ENCODE peak calls at places on chromosomes 16 and 17, in six cellular contexts. J is heart right ventricle, V is neural progenitor cell, I is psoas muscle, Q is thoracic aorta, W is AG04450. D is an unnamed sample.

GRCh38 chr17:9307313-9307998 is 268.2 kb downstream of the STX8 start:
- DNase-seq in Q (no peak), W (no peak), I (no peak), V (peak; percentile 24), J (no peak), D (no peak)

GRCh38 chr16:67246945-67247697 is at the start of gene FHOD1:
- DNase-seq in W (peak; percentile 79), Q (peak; percentile 94), V (peak; percentile 98), I (peak; percentile 99), J (peak; percentile 99), D (peak; percentile 94)

GRCh38 chr17:39677581-39678339 is 9.5 kb downstream of the PNMT start:
- DNase-seq in Q (peak; percentile 83), J (peak; percentile 80), W (no peak), I (peak; percentile 91), V (no peak), D (no peak)

GRCh38 chr16:23519282-23519681 is 9.0 kb upstream of the GGA2 start:
- DNase-seq in I (no peak), Q (no peak), J (no peak), W (no peak), V (no peak), D (peak; percentile 39)

GRCh38 chr17:62147284-62147683 is 82.2 kb upstream of the MED13 start:
- DNase-seq in Q (no peak), W (no peak), V (no peak), I (no peak), J (no peak), D (no peak)

GRCh38 chr16:84478172-84478948 is 26.1 kb downstream of the MEAK7 start:
- DNase-seq in W (peak; percentile 43), J (no peak), I (no peak), Q (no peak), V (no peak), D (peak; percentile 26)

GRCh38 chr16:73179671-73180370 is 131.9 kb upstream of the ZFHX3 start:
- DNase-seq in W (no peak), Q (no peak), V (no peak), J (peak; percentile 33), I (peak; percentile 63), D (no peak)

GRCh38 chr17:42519546-42520444 is 16.2 kb upstream of the NAGLU start:
- DNase-seq in Q (peak; percentile 93), J (peak; percentile 85), I (peak; percentile 93), V (peak; percentile 62), W (peak; percentile 99), D (peak; percentile 91)

GRCh38 chr16:67967956-67968439 is 439 bp downstream of the SLC12A4 start:
- DNase-seq in J (peak; percentile 68), I (peak; percentile 79), Q (no peak), V (peak; percentile 65), W (no peak), D (no peak)

GRCh38 chr17:61325382-61326073 is 74.1 kb upstream of the TBX2 start:
- DNase-seq in W (no peak), Q (no peak), V (no peak), I (no peak), J (no peak), D (no peak)

GRCh38 chr16:7324306-7324705 is 8.3 kb upstream of the RBFOX1 start:
- DNase-seq in Q (no peak), V (peak; percentile 58), J (no peak), I (no peak), W (no peak), D (no peak)

GRCh38 chr17:2634361-2634960 is 41.0 kb downstream of the PAFAH1B1 start:
- DNase-seq in W (no peak), V (no peak), I (peak; percentile 67), J (no peak), Q (no peak), D (peak; percentile 89)

GRCh38 chr16:19542138-19542821 is 13.2 kb upstream of the VPS35L start:
- DNase-seq in J (no peak), V (no peak), I (no peak), W (no peak), Q (no peak), D (no peak)

GRCh38 chr16:68901910-68902309 is 58.6 kb downstream of the TANGO6 start:
- DNase-seq in V (no peak), I (no peak), W (peak; percentile 37), Q (no peak), J (no peak), D (peak; percentile 29)

GRCh38 chr17:20284018-20284417 is 183.3 kb downstream of the LGALS9B start:
- DNase-seq in W (no peak), V (peak; percentile 63), Q (no peak), J (no peak), I (no peak), D (no peak)

GRCh38 chr16:84517366-84517765 is 12.9 kb upstream of the MEAK7 start:
- DNase-seq in J (no peak), Q (no peak), V (no peak), I (no peak), W (no peak), D (no peak)

DNA sequence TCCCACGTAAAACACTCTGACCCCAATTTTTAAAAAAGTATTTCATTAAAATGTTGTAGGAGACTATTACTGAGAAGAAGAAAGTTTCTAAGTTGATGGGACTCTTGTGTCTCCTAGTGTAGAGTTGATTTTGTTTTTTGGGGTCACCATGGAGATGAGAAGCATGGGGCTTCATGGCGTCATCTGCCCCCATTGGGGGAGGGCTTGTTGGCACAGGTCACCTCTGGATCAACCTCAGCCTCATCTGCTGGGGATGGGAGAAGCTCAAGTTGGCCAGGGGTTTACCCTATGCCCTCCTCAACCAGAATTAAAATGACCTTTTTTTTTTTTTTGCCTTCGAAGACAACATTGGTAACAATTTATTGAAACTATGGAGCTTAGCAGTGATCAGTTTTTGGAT is 28.3 kb downstream of the MSI2 start:
- DNase-seq in Q (no peak), W (no peak), V (no peak), J (no peak), I (no peak), D (no peak)
- TF ChIP-seq CTCF in Q (no peak), W (no peak), V (no peak), J (no peak), I (no peak), D (no peak)

GRCh38 chr17:79843917-79844815 is 4.9 kb upstream of the CBX4 start:
- DNase-seq in I (peak; percentile 74), J (peak; percentile 78), W (no peak), V (peak; percentile 88), Q (no peak), D (no peak)

GRCh38 chr17:79842656-79843474 is 3.6 kb upstream of the CBX4 start:
- DNase-seq in V (peak; percentile 63), J (no peak), W (no peak), I (no peak), Q (no peak), D (no peak)

GRCh38 chr17:79842136-79842655 is 3.0 kb upstream of the CBX4 start:
- DNase-seq in I (no peak), V (peak; percentile 41), Q (no peak), W (no peak), J (no peak), D (no peak)

GRCh38 chr17:79844869-79845600 is 5.8 kb upstream of the CBX4 start:
- DNase-seq in Q (no peak), I (peak; percentile 74), W (no peak), J (peak; percentile 71), V (peak; percentile 85), D (no peak)

DNA sequence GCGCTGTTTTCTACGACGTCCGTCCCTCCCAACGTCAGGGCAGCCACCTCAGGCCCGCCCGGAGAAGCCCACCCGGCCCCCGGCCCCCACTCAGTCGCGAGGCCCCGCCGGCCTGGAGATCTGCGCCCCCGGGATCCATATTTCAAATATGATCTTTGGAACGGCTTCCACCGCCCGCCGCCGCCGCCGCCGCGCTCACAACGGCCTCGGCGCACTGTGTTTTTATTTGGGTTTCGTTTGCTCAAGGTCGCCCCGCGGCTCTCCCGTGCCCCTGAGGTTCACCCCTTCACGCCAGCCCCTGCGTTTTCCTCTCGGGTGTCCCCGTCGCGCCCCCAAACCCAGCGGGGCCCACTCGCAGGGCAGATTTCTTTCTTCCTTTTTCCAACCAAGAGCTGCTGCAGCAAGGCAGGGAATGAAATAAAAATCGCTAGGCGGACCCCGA is 4.3 kb upstream of the CBX4 start:
- DNase-seq in Q (no peak), V (no peak), J (peak; percentile 29), W (no peak), I (no peak), D (no peak)
- H3K27ac ChIP-seq in Q (no peak overlapping the region), V (no peak overlapping the region), J (peak overlapping the region; percentile 74), W (no peak overlapping the region), I (no peak overlapping the region), D (no peak overlapping the region)

GRCh38 chr17:44828919-44829557 is 1.0 kb downstream of the GJC1 start:
- DNase-seq in W (no peak), Q (no peak), J (no peak), I (no peak), V (no peak), D (peak; percentile 28)

GRCh38 chr17:44831270-44831770 is 1.2 kb upstream of the GJC1 start:
- DNase-seq in J (no peak), Q (no peak), I (no peak), W (no peak), V (no peak), D (no peak)

GRCh38 chr17:44827863-44828262 is 2.2 kb downstream of the GJC1 start:
- DNase-seq in W (no peak), Q (no peak), J (no peak), I (no peak), V (no peak), D (peak; percentile 34)

GRCh38 chr17:44830359-44831269 is 527 bp upstream of the GJC1 start:
- DNase-seq in Q (no peak), V (peak; percentile 60), J (peak; percentile 32), I (no peak), W (no peak), D (peak; percentile 30)

DNA sequence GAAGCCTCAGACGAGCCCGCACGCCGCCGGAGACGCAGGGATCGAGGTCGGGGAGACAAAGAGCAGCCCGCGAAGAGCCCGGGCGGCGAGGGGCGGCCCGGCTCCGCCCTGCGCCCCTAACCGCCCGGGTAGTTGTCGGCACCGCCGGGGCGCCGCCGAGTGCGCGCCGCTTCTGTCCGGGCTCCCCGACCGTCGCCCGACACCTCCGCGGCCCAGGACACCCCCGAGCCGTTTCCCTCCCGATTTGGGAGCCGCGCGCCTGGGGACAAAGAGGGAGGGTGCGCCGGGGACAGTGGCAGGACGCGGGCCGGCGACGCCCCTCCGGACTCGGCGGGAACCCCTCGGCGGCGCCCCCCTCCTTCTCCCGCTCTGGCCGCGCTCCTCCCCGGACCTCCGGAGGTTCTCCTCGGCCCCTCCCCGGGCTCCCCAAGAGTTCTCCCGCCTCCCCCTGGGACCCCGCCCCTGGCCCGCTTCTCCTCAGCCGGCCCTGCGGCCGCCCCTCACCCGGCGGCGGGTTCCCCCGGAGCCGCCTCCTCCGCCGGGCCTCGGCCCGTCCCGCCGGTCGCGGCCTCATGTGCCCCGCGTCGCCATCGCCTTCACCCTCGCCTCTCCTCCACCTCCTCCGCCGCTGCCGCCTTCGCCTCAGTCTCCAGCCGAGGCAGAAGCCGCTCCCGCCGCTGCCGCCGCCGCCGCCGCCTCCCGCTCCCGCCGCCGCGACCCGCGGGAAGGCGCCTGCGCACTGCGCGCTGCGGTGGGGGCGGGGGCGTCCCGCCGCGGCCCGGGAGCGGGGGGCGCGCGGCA is at the start of gene GJC1:
- DNase-seq in I (peak; percentile 56), Q (no peak), J (peak; percentile 62), W (no peak), V (peak; percentile 85), D (peak; percentile 30)
- TF ChIP-seq CTCF in I (no peak), Q (no peak), J (no peak), W (no peak), V (no peak), D (no peak)

DNA sequence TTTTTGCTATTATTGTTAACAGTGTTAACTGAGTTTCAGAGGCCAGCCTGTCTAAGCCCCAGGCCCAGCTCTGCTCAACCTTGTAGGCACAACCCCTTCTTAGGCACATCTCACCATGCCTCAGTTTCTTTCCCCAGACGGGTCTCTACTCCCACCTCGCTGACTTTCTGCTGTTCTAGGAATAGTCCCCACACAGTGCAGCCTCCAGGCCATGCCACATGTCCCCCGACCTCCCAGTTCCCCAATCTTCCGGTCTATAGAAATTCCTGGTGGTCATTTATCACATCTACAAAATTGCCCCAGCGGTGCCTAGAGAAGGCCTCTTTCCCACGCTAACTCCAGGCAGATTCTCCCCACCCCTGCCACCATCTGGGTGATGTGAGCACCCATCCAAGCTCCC is 34.8 kb downstream of the ADGRG5 start:
- DNase-seq in J (no peak), I (no peak), W (no peak), Q (no peak), V (no peak), D (no peak)
- H3K27ac ChIP-seq in J (no peak overlapping the region), I (no peak overlapping the region), W (no peak overlapping the region), Q (no peak overlapping the region), V (no peak overlapping the region), D (no peak overlapping the region)

D was measured in RWPE1.